ENCODE peak calls at places on chromosomes 2 and 18, in five cellular contexts. One of them, this sample, is unnamed. For H3K9me3, the result is how much of the 10 kb centered on the place peaks cover.

GRCh38 chr2:216653093-216653799 is 20.0 kb downstream of the IGFBP2 start:
- DNase-seq in fibroblast of lung: no peak
- DNase-seq in hepatocyte: no peak
- DNase-seq in CD8-positive, alpha-beta memory T cell: no peak
- DNase-seq in psoas muscle: no peak
- DNase-seq in this sample: no peak

GRCh38 chr2:67899187-67899586 is 163.6 kb downstream of the C1D start:
- DNase-seq in fibroblast of lung: no peak
- DNase-seq in psoas muscle: no peak
- DNase-seq in CD8-positive, alpha-beta memory T cell: no peak
- DNase-seq in hepatocyte: no peak
- DNase-seq in this sample: no peak

GRCh38 chr2:10835052-10835970 is 22.7 kb upstream of the PDIA6 start:
- DNase-seq in fibroblast of lung: no peak
- DNase-seq in hepatocyte: peak
- DNase-seq in psoas muscle: peak
- DNase-seq in CD8-positive, alpha-beta memory T cell: peak
- DNase-seq in this sample: peak

GRCh38 chr2:134737671-134738070 is 18.9 kb upstream of the TMEM163 start:
- DNase-seq in psoas muscle: no peak
- DNase-seq in CD8-positive, alpha-beta memory T cell: no peak
- DNase-seq in fibroblast of lung: no peak
- DNase-seq in hepatocyte: no peak
- DNase-seq in this sample: no peak

GRCh38 chr2:199495147-199495546 is 37.4 kb upstream of the SATB2 start:
- DNase-seq in psoas muscle: no peak
- DNase-seq in CD8-positive, alpha-beta memory T cell: no peak
- DNase-seq in fibroblast of lung: no peak
- DNase-seq in hepatocyte: no peak
- DNase-seq in this sample: no peak

GRCh38 chr18:47595816-47596501 is 334.5 kb downstream of the SMAD2 start:
- DNase-seq in hepatocyte: no peak
- DNase-seq in psoas muscle: no peak
- DNase-seq in fibroblast of lung: no peak
- DNase-seq in CD8-positive, alpha-beta memory T cell: no peak
- DNase-seq in this sample: no peak

GRCh38 chr18:34729264-34729663 is 19.2 kb downstream of the DTNA start:
- DNase-seq in fibroblast of lung: peak
- DNase-seq in hepatocyte: peak
- DNase-seq in CD8-positive, alpha-beta memory T cell: no peak
- DNase-seq in psoas muscle: no peak
- DNase-seq in this sample: no peak

GRCh38 chr2:19675856-19676460 is 225.8 kb downstream of the TTC32 start:
- DNase-seq in CD8-positive, alpha-beta memory T cell: no peak
- DNase-seq in fibroblast of lung: peak
- DNase-seq in hepatocyte: no peak
- DNase-seq in psoas muscle: no peak
- DNase-seq in this sample: no peak

GRCh38 chr2:24163186-24163585 is 11.7 kb upstream of the FAM228A start:
- DNase-seq in fibroblast of lung: no peak
- DNase-seq in psoas muscle: no peak
- DNase-seq in CD8-positive, alpha-beta memory T cell: no peak
- DNase-seq in hepatocyte: no peak
- DNase-seq in this sample: no peak

GRCh38 chr18:12245793-12246135 is 8.4 kb upstream of the CIDEA start:
- DNase-seq in hepatocyte: no peak
- DNase-seq in CD8-positive, alpha-beta memory T cell: no peak
- DNase-seq in psoas muscle: peak
- DNase-seq in fibroblast of lung: no peak
- DNase-seq in this sample: no peak

GRCh38 chr18:55466789-55467188 is 121.2 kb downstream of the TCF4 start:
- DNase-seq in psoas muscle: no peak
- DNase-seq in fibroblast of lung: no peak
- DNase-seq in hepatocyte: no peak
- DNase-seq in CD8-positive, alpha-beta memory T cell: no peak
- DNase-seq in this sample: no peak

GRCh38 chr18:44917865-44918476 is 237.3 kb downstream of the SETBP1 start:
- DNase-seq in hepatocyte: peak
- DNase-seq in fibroblast of lung: no peak
- DNase-seq in CD8-positive, alpha-beta memory T cell: no peak
- DNase-seq in psoas muscle: no peak
- DNase-seq in this sample: no peak

GRCh38 chr18:66749030-66749429 is 145.1 kb upstream of the CDH19 start:
- DNase-seq in fibroblast of lung: peak
- DNase-seq in hepatocyte: no peak
- DNase-seq in CD8-positive, alpha-beta memory T cell: no peak
- DNase-seq in psoas muscle: no peak
- DNase-seq in this sample: no peak

GRCh38 chr2:231716641-231717280 is 8.4 kb downstream of the PTMA start:
- DNase-seq in psoas muscle: peak
- DNase-seq in fibroblast of lung: peak
- DNase-seq in hepatocyte: no peak
- DNase-seq in CD8-positive, alpha-beta memory T cell: no peak
- DNase-seq in this sample: no peak

GRCh38 chr2:85444629-85445028 is 26.1 kb downstream of the SH2D6 start:
- DNase-seq in hepatocyte: no peak
- DNase-seq in psoas muscle: no peak
- DNase-seq in CD8-positive, alpha-beta memory T cell: no peak
- DNase-seq in fibroblast of lung: peak
- DNase-seq in this sample: no peak

GRCh38 chr2:230868947-230869690 is 4.4 kb downstream of the ITM2C start:
- DNase-seq in CD8-positive, alpha-beta memory T cell: no peak
- DNase-seq in fibroblast of lung: no peak
- DNase-seq in hepatocyte: no peak
- DNase-seq in psoas muscle: no peak
- DNase-seq in this sample: no peak

GRCh38 chr2:216319771-216320170 is 52.5 kb downstream of the MARCHF4 start:
- DNase-seq in psoas muscle: no peak
- DNase-seq in fibroblast of lung: peak
- DNase-seq in CD8-positive, alpha-beta memory T cell: no peak
- DNase-seq in hepatocyte: no peak
- DNase-seq in this sample: no peak

GRCh38 chr18:13216732-13217465 is 1.7 kb upstream of the LDLRAD4 start:
- DNase-seq in hepatocyte: peak
- DNase-seq in fibroblast of lung: peak
- DNase-seq in CD8-positive, alpha-beta memory T cell: no peak
- DNase-seq in psoas muscle: peak
- DNase-seq in this sample: peak

GRCh38 chr2:181900007-181900651 is 8.6 kb downstream of the ITPRID2 start:
- DNase-seq in hepatocyte: no peak
- DNase-seq in psoas muscle: no peak
- DNase-seq in fibroblast of lung: no peak
- DNase-seq in CD8-positive, alpha-beta memory T cell: no peak
- DNase-seq in this sample: no peak

GRCh38 chr18:332007-332406 is 64.2 kb upstream of the THOC1 start:
- DNase-seq in hepatocyte: no peak
- DNase-seq in CD8-positive, alpha-beta memory T cell: no peak
- DNase-seq in psoas muscle: no peak
- DNase-seq in fibroblast of lung: no peak
- DNase-seq in this sample: no peak

GRCh38 chr2:10580170-10580539 is 109.6 kb downstream of the NOL10 start:
- DNase-seq in hepatocyte: no peak
- DNase-seq in fibroblast of lung: no peak
- DNase-seq in CD8-positive, alpha-beta memory T cell: no peak
- DNase-seq in psoas muscle: no peak
- DNase-seq in this sample: no peak

GRCh38 chr2:160007111-160007510 is 55.3 kb downstream of the PLA2R1 start:
- DNase-seq in hepatocyte: no peak
- DNase-seq in fibroblast of lung: no peak
- DNase-seq in psoas muscle: no peak
- DNase-seq in CD8-positive, alpha-beta memory T cell: no peak
- DNase-seq in this sample: no peak

GRCh38 chr18:12086249-12086648 is 7.4 kb upstream of the ANKRD62 start:
- DNase-seq in hepatocyte: peak
- DNase-seq in fibroblast of lung: no peak
- DNase-seq in psoas muscle: no peak
- DNase-seq in CD8-positive, alpha-beta memory T cell: no peak
- DNase-seq in this sample: no peak

GRCh38 chr2:95274291-95275150 is at the start of gene PROM2:
- DNase-seq in CD8-positive, alpha-beta memory T cell: no peak
- DNase-seq in hepatocyte: peak
- DNase-seq in psoas muscle: peak
- DNase-seq in fibroblast of lung: no peak
- DNase-seq in this sample: peak

GRCh38 chr18:13570856-13571495 is 155.4 kb downstream of the FAM210A start:
- DNase-seq in psoas muscle: no peak
- DNase-seq in fibroblast of lung: peak
- DNase-seq in hepatocyte: no peak
- DNase-seq in CD8-positive, alpha-beta memory T cell: no peak
- DNase-seq in this sample: no peak

GRCh38 chr2:72090781-72091482 is 56.7 kb downstream of the CYP26B1 start:
- DNase-seq in CD8-positive, alpha-beta memory T cell: no peak
- DNase-seq in fibroblast of lung: no peak
- DNase-seq in hepatocyte: no peak
- DNase-seq in psoas muscle: no peak
- DNase-seq in this sample: no peak

GRCh38 chr18:24023185-24023814 is 8.7 kb downstream of the TTC39C start:
- DNase-seq in CD8-positive, alpha-beta memory T cell: no peak
- DNase-seq in fibroblast of lung: no peak
- DNase-seq in hepatocyte: peak
- DNase-seq in psoas muscle: no peak
- DNase-seq in this sample: no peak

GRCh38 chr18:79579807-79580480 is 99.7 kb upstream of the CTDP1 start:
- DNase-seq in CD8-positive, alpha-beta memory T cell: no peak
- DNase-seq in psoas muscle: peak
- DNase-seq in fibroblast of lung: no peak
- DNase-seq in hepatocyte: no peak
- DNase-seq in this sample: no peak

GRCh38 chr18:79577451-79578395 is 101.9 kb upstream of the CTDP1 start:
- DNase-seq in psoas muscle: peak
- DNase-seq in hepatocyte: no peak
- DNase-seq in fibroblast of lung: peak
- DNase-seq in CD8-positive, alpha-beta memory T cell: no peak
- DNase-seq in this sample: no peak

GRCh38 chr18:79576686-79577351 is 102.8 kb upstream of the CTDP1 start:
- DNase-seq in fibroblast of lung: peak
- DNase-seq in psoas muscle: peak
- DNase-seq in CD8-positive, alpha-beta memory T cell: no peak
- DNase-seq in hepatocyte: peak
- DNase-seq in this sample: no peak

GRCh38 chr18:79580481-79581171 is 99.0 kb upstream of the CTDP1 start:
- DNase-seq in hepatocyte: no peak
- DNase-seq in CD8-positive, alpha-beta memory T cell: no peak
- DNase-seq in fibroblast of lung: no peak
- DNase-seq in psoas muscle: no peak
- DNase-seq in this sample: no peak

GRCh38 chr18:79578396-79579260 is 101.0 kb upstream of the CTDP1 start:
- DNase-seq in psoas muscle: peak
- DNase-seq in hepatocyte: no peak
- DNase-seq in fibroblast of lung: no peak
- DNase-seq in CD8-positive, alpha-beta memory T cell: no peak
- DNase-seq in this sample: no peak
- H3K9me3 ChIP-seq in psoas muscle: under half
- H3K9me3 ChIP-seq in hepatocyte: under half
- H3K9me3 ChIP-seq in fibroblast of lung: under half
- H3K9me3 ChIP-seq in CD8-positive, alpha-beta memory T cell: under half
- H3K9me3 ChIP-seq in this sample: under half

GRCh38 chr2:176080540-176081355 is 3.0 kb downstream of the EVX2 start:
- DNase-seq in hepatocyte: peak
- DNase-seq in CD8-positive, alpha-beta memory T cell: no peak
- DNase-seq in psoas muscle: no peak
- DNase-seq in fibroblast of lung: no peak
- DNase-seq in this sample: no peak

GRCh38 chr2:176076063-176076462 is 7.7 kb downstream of the EVX2 start:
- DNase-seq in hepatocyte: no peak
- DNase-seq in CD8-positive, alpha-beta memory T cell: no peak
- DNase-seq in psoas muscle: no peak
- DNase-seq in fibroblast of lung: no peak
- DNase-seq in this sample: no peak

GRCh38 chr2:176079285-176079830 is 4.4 kb downstream of the EVX2 start:
- DNase-seq in CD8-positive, alpha-beta memory T cell: no peak
- DNase-seq in psoas muscle: no peak
- DNase-seq in hepatocyte: no peak
- DNase-seq in fibroblast of lung: no peak
- DNase-seq in this sample: no peak

GRCh38 chr2:176079851-176080539 is 3.8 kb downstream of the EVX2 start:
- DNase-seq in psoas muscle: peak
- DNase-seq in fibroblast of lung: peak
- DNase-seq in hepatocyte: peak
- DNase-seq in CD8-positive, alpha-beta memory T cell: no peak
- DNase-seq in this sample: no peak

GRCh38 chr2:176078440-176079284 is 5.1 kb downstream of the EVX2 start:
- DNase-seq in hepatocyte: no peak
- DNase-seq in fibroblast of lung: no peak
- DNase-seq in CD8-positive, alpha-beta memory T cell: no peak
- DNase-seq in psoas muscle: no peak
- DNase-seq in this sample: no peak
- H3K9me3 ChIP-seq in hepatocyte: under half
- H3K9me3 ChIP-seq in fibroblast of lung: under half
- H3K9me3 ChIP-seq in CD8-positive, alpha-beta memory T cell: under half
- H3K9me3 ChIP-seq in psoas muscle: under half
- H3K9me3 ChIP-seq in this sample: under half

GRCh38 chr2:4134881-4135565 is 431.6 kb downstream of the DCDC2C start:
- DNase-seq in fibroblast of lung: no peak
- DNase-seq in hepatocyte: no peak
- DNase-seq in CD8-positive, alpha-beta memory T cell: no peak
- DNase-seq in psoas muscle: no peak
- DNase-seq in this sample: no peak
- H3K9me3 ChIP-seq in fibroblast of lung: under half
- H3K9me3 ChIP-seq in hepatocyte: under half
- H3K9me3 ChIP-seq in CD8-positive, alpha-beta memory T cell: under half
- H3K9me3 ChIP-seq in psoas muscle: under half
- H3K9me3 ChIP-seq in this sample: under half

GRCh38 chr2:62321890-62322289 is 126.0 kb downstream of the B3GNT2 start:
- DNase-seq in CD8-positive, alpha-beta memory T cell: no peak
- DNase-seq in fibroblast of lung: no peak
- DNase-seq in psoas muscle: no peak
- DNase-seq in hepatocyte: no peak
- DNase-seq in this sample: no peak

GRCh38 chr2:62326735-62327134 is 130.8 kb downstream of the B3GNT2 start:
- DNase-seq in CD8-positive, alpha-beta memory T cell: no peak
- DNase-seq in hepatocyte: no peak
- DNase-seq in psoas muscle: no peak
- DNase-seq in fibroblast of lung: peak
- DNase-seq in this sample: no peak

GRCh38 chr2:62321370-62321769 is 125.5 kb downstream of the B3GNT2 start:
- DNase-seq in fibroblast of lung: no peak
- DNase-seq in psoas muscle: no peak
- DNase-seq in CD8-positive, alpha-beta memory T cell: no peak
- DNase-seq in hepatocyte: no peak
- DNase-seq in this sample: no peak

GRCh38 chr2:62329797-62330196 is 133.9 kb downstream of the B3GNT2 start:
- DNase-seq in CD8-positive, alpha-beta memory T cell: no peak
- DNase-seq in hepatocyte: no peak
- DNase-seq in psoas muscle: no peak
- DNase-seq in fibroblast of lung: no peak
- DNase-seq in this sample: no peak

DNA sequence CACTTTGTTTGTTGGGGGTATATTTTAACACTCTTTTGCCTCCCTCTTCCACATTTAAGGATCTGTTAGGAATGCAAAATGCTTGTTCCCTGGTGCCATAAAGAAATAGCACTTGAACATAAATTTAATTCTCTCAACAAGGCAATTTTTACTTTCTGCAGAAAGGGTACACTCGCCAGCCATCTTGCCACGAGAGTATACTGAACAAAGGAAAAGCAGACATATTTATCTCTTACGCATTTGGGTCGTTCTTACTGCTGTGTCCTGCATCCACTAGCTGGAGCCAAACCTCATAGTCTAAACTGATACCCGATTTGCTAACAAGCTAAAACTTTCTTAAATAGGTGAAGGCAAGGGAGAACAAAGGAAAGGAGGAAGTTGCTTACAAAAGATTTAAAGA is 129.5 kb downstream of the B3GNT2 start:
- DNase-seq in hepatocyte: no peak
- DNase-seq in CD8-positive, alpha-beta memory T cell: no peak
- DNase-seq in fibroblast of lung: no peak
- DNase-seq in psoas muscle: no peak
- DNase-seq in this sample: no peak
- H3K9me3 ChIP-seq in hepatocyte: under half
- H3K9me3 ChIP-seq in CD8-positive, alpha-beta memory T cell: under half
- H3K9me3 ChIP-seq in fibroblast of lung: under half
- H3K9me3 ChIP-seq in psoas muscle: under half
- H3K9me3 ChIP-seq in this sample: under half